ENCODE peak calls at places on chromosomes 12 and 14, in eight cellular contexts. M, W, V, K, S, U, N and I are unnamed samples.

GRCh38 chr14:103113774-103114173 is 9.5 kb upstream of the TNFAIP2 start:
- DNase-seq in S (no peak), M (no peak), W (no peak), U (no peak), K (no peak), N (no peak), V (no peak), I (no peak)

GRCh38 chr12:54368709-54369596 is 4.7 kb upstream of the GPR84 start:
- DNase-seq in M (peak; percentile 67), V (peak; percentile 60), K (peak; percentile 91), U (peak; percentile 65), S (peak; percentile 91), W (peak; percentile 94), N (peak; percentile 91), I (peak; percentile 78)

GRCh38 chr14:77213657-77214016 is 32.0 kb downstream of the TMEM63C start:
- DNase-seq in K (no peak), U (no peak), S (no peak), N (no peak), W (no peak), M (no peak), V (no peak), I (no peak)

GRCh38 chr12:123938679-123939480 is 33.8 kb downstream of the CCDC92 start:
- DNase-seq in M (no peak), U (no peak), N (no peak), V (no peak), S (no peak), W (no peak), K (no peak), I (no peak)

GRCh38 chr14:98984719-98985041 is 287.3 kb downstream of the BCL11B start:
- DNase-seq in V (no peak), K (no peak), W (no peak), M (no peak), N (no peak), S (no peak), U (no peak), I (no peak)

GRCh38 chr12:96985515-96986362 is 78.7 kb downstream of the NEDD1 start:
- DNase-seq in V (no peak), S (no peak), U (no peak), K (peak; percentile 62), M (peak; percentile 6), N (peak; percentile 14), W (no peak), I (no peak)

GRCh38 chr12:90858261-90858660 is 96.7 kb downstream of the CCER1 start:
- DNase-seq in V (peak; percentile 39), N (no peak), M (no peak), K (peak; percentile 32), U (peak; percentile 83), W (no peak), S (no peak), I (no peak)

GRCh38 chr12:114921796-114922195 is 237.8 kb upstream of the TBX3 start:
- DNase-seq in S (no peak), V (no peak), M (no peak), N (no peak), K (no peak), U (no peak), W (no peak), I (no peak)

GRCh38 chr12:125184213-125184952 is 119.1 kb downstream of the AACS start:
- DNase-seq in U (no peak), W (no peak), N (no peak), K (no peak), V (no peak), S (no peak), M (no peak), I (no peak)

GRCh38 chr12:125185740-125186470 is 120.7 kb downstream of the AACS start:
- DNase-seq in M (peak; percentile 49), V (peak; percentile 55), U (peak; percentile 53), K (peak; percentile 80), S (peak; percentile 61), N (peak; percentile 83), W (peak; percentile 53), I (no peak)

GRCh38 chr12:125181107-125181506 is 115.9 kb downstream of the AACS start:
- DNase-seq in U (no peak), V (no peak), W (no peak), K (no peak), M (no peak), N (no peak), S (no peak), I (no peak)

GRCh38 chr12:125185311-125185739 is 120.1 kb downstream of the AACS start:
- DNase-seq in V (no peak), U (no peak), W (no peak), N (no peak), K (no peak), M (no peak), S (no peak), I (no peak)

DNA sequence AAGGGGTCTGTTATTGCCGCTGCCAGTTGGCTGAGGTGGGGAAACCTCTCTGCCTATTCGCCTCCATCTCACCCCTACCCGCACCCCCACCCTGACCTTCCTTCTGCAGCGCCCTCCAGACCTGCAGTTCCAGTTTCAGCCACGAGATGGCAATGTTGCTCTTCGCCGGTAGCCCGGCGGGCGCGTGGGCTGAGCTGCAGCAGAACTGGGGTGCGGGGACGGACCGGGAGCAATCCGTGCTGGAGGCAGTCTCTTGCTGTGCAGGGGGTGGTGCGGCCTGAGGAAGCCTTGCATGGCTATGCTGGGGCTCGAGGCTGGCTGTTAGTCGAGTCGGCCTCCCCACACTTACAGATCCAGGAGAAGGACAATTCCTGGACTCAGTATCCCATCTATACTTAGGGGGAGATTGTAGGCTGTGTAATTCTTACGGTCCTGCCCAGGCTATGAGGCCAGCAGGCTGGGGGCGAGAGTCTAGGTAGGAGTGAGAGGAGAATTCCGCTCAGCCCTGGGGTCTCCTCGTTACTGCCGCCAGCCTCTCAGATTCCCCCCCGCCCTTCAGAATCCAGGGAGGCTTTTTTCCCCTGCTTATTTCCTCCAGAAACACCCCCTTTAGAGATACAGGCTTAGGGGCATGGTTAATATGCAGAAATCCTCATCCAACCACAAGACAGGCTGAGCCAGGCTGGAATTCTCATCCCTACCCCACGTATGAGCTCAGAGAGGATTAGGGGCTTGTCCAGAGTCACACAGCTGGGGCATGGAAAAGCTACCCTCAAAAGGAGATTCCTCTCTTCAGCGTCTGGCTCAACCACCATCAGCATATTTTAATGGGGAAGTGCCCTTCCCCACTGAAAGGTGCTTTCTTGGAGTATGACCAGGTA is 118.2 kb downstream of the AACS start:
- DNase-seq in N (peak; percentile 78), U (peak; percentile 39), M (peak; percentile 45), S (peak; percentile 74), V (peak; percentile 60), W (peak; percentile 69), K (peak; percentile 92), I (peak; percentile 37)
- H3K4me3 ChIP-seq in N (no peak overlapping the region), U (no peak overlapping the region), M (no peak overlapping the region), S (no peak overlapping the region), V (no peak overlapping the region), W (no peak overlapping the region), K (no peak overlapping the region), I (no peak overlapping the region)

DNA sequence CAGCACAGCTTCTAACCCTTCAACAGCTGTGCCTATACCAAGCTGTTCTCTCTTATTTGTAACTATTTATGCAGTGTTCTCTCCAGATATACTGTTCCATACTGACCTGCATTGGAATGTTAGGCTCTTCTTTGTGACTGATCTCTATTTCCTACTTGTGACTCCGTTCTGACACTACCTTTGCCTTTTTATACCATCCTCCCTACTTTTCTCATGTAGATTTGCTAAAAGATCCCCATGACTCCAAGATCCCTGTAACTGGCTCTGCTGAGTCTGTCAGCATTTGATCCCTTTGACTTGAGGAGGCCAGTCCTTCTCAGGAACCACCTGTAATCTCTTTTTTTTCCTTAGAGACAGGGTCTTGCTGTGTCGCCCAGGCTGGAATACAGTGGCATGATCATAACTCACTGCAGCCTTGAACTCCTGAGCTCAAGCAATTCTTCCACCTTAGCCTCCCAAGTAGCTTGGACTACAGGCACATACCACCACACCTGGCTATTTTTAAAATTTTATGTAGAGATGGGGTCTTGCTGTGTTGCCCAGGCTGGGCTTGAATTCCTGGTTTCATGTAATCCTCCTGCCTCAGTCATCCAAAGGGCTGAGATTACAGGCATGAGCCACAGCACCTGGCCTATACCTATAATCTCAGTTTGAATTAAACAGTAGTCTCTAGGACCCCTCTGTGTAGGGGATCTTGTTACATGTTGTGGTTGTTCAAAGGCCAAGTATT is 368.3 kb downstream of the ZFP36L1 start:
- DNase-seq in K (no peak), S (no peak), V (no peak), M (no peak), W (no peak), U (no peak), N (no peak), I (no peak)
- TF ChIP-seq CTCF in K (no peak), S (no peak), V (no peak), M (no peak), W (no peak), U (no peak), N (no peak), I (no peak)

GRCh38 chr14:51239813-51240803 is at the start of gene TMX1:
- DNase-seq in S (peak; percentile 97), U (peak; percentile 99), W (peak; percentile 95), K (peak; percentile 100), N (peak; percentile 94), M (peak; percentile 97), V (peak; percentile 95), I (peak; percentile 99)

GRCh38 chr14:51244591-51244990 is 4.5 kb downstream of the TMX1 start:
- DNase-seq in V (no peak), S (no peak), N (no peak), K (no peak), W (no peak), M (no peak), U (no peak), I (no peak)

GRCh38 chr14:51240804-51241380 is 845 bp downstream of the TMX1 start:
- DNase-seq in V (no peak), U (no peak), W (no peak), N (no peak), M (no peak), K (peak; percentile 8), S (no peak), I (no peak)

GRCh38 chr14:51246032-51246431 is 6.0 kb downstream of the TMX1 start:
- DNase-seq in S (no peak), K (no peak), V (no peak), W (no peak), N (no peak), M (no peak), U (no peak), I (no peak)

DNA sequence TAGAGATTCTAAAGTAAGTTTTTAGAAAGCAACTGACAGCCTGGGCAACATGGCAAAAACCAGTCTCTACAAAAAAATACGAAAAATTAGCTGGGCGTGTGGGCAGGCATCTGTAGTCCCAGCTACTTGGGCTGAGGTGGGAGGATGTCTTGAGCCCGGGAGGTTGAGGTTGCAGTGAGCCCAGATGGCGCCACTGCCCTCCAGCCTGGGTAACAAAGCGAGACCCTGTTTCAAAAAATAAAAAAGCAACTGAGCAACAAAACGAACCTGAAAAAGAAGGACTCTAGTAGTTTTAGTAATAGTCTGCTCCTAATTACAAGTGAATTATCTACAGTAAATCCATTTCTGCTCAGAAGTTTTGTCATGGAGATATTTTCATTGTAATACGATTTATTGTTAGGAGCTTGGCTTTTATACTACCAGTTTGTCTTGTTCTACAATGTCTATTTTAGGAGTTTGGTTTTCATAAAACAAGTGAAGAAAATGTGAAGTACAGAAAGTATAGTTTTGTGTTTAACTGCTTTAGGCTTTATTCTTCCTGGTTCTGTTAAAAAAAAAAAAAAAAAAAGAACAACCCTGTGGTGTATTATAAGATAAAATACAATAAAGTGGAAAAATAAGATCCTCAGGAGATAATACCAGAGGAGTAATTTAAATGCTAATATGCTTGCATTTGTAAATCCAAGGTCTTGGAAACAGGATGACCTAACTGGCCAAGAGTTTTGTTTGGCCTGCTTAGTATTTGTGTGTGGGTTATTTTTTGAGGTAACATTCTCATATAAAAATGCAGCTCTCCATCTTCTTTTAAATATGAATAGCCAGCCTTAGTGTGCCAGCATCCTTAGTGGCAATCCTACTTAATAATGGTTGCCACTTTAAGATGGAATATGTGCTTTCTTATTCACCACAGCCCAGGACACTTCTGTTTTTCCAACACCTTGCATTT is 2.8 kb downstream of the TMX1 start:
- DNase-seq in U (no peak), K (no peak), M (no peak), V (no peak), W (no peak), N (no peak), S (no peak), I (no peak)
- H3K4me3 ChIP-seq in U (peak overlapping the region; percentile 2), K (peak overlapping the region; percentile 90), M (no peak overlapping the region), V (no peak overlapping the region), W (no peak overlapping the region), N (no peak overlapping the region), S (no peak overlapping the region), I (peak overlapping the region; percentile 79)

GRCh38 chr12:3076730-3077571 is at the start of gene TSPAN9:
- DNase-seq in S (peak; percentile 78), U (peak; percentile 37), W (peak; percentile 83), N (peak; percentile 84), K (peak; percentile 52), M (no peak), V (peak; percentile 34), I (no peak)
- TF ChIP-seq CTCF in S (no peak), U (peak; percentile 19), W (no peak), N (no peak), K (no peak), M (no peak), V (no peak), I (no peak)